ENCODE peak calls at places on chromosomes 11 and 22, in eight cellular contexts. J is neuronal stem cell, V is Caco-2, P is prostate gland, D is tibial nerve, W is neural progenitor cell, G is BE2C, Q is tibial artery. E is an unnamed sample. For H3K4me1, H3K27me3 and H3K9me3, the result is how much of the 10 kb centered on the place peaks cover.

GRCh38 chr11:7245341-7245740 is 6.4 kb upstream of the SYT9 start:
- DNase-seq in J (no peak), P (no peak), D (no peak), V (no peak), G (no peak), Q (no peak), W (no peak), E (no peak)

GRCh38 chr11:68962527-68963250 is 18.1 kb downstream of the MRGPRD start:
- DNase-seq in J (no peak), D (no peak), W (no peak), V (peak), Q (peak), G (no peak), P (no peak), E (no peak)

GRCh38 chr11:110430267-110431211 is 791 bp downstream of the FDX1 start:
- DNase-seq in V (peak), D (no peak), W (peak), G (no peak), Q (peak), J (peak), P (peak), E (peak)

GRCh38 chr22:43796567-43796966 is 15.5 kb downstream of the EFCAB6 start:
- DNase-seq in D (no peak), Q (no peak), G (no peak), W (peak), P (no peak), V (no peak), J (peak), E (no peak)

GRCh38 chr11:92492372-92492771 is 267.8 kb downstream of the FAT3 start:
- DNase-seq in P (no peak), D (no peak), W (no peak), J (no peak), G (peak), V (no peak), Q (no peak), E (no peak)

GRCh38 chr22:33513388-33514336 is 406.6 kb downstream of the LARGE1 start:
- DNase-seq in G (no peak), V (no peak), Q (no peak), W (no peak), J (no peak), P (no peak), D (no peak), E (no peak)

GRCh38 chr22:45866398-45867117 is 110.4 kb downstream of the WNT7B start:
- DNase-seq in D (no peak), Q (no peak), W (peak), G (peak), P (no peak), V (no peak), J (no peak), E (peak)

GRCh38 chr11:29783506-29783905 is 233.3 kb downstream of the KCNA4 start:
- DNase-seq in G (no peak), V (no peak), Q (no peak), P (no peak), J (no peak), W (no peak), D (no peak), E (no peak)

GRCh38 chr11:68912254-68912653 is 8.6 kb downstream of the IGHMBP2 start:
- DNase-seq in Q (no peak), P (no peak), J (no peak), D (no peak), G (no peak), V (no peak), W (no peak), E (no peak)

GRCh38 chr11:9273430-9274336 is 8.5 kb upstream of the DENND5A start:
- DNase-seq in V (no peak), J (no peak), D (no peak), Q (peak), W (no peak), P (no peak), G (no peak), E (no peak)

GRCh38 chr11:75513250-75513649 is 12.5 kb downstream of the GDPD5 start:
- DNase-seq in V (no peak), J (no peak), D (no peak), P (peak), W (no peak), G (no peak), Q (no peak), E (no peak)

GRCh38 chr11:121762820-121763219 is 310.1 kb upstream of the SORL1-AS1 start:
- DNase-seq in V (no peak), W (peak), Q (no peak), G (peak), D (no peak), J (no peak), P (no peak), E (peak)

GRCh38 chr11:72221386-72221785 is 3.2 kb upstream of the INPPL1 start:
- DNase-seq in P (no peak), G (no peak), W (no peak), Q (no peak), V (peak), D (no peak), J (no peak), E (no peak)

GRCh38 chr11:131750692-131751091 is 380.3 kb downstream of the NTM start:
- DNase-seq in D (no peak), V (no peak), J (no peak), P (no peak), Q (no peak), W (no peak), G (no peak), E (no peak)

GRCh38 chr22:36144886-36145541 is 15.5 kb downstream of the APOL3 start:
- DNase-seq in J (peak), G (peak), V (peak), D (no peak), Q (peak), W (peak), P (no peak), E (no peak)

GRCh38 chr22:50138988-50139387 is 31.5 kb upstream of the PANX2 start:
- DNase-seq in W (no peak), P (no peak), V (no peak), Q (no peak), D (no peak), G (no peak), J (no peak), E (no peak)

GRCh38 chr22:41826001-41826400 is 6.9 kb upstream of the SREBF2 start:
- DNase-seq in Q (no peak), W (no peak), P (no peak), G (no peak), D (no peak), V (no peak), J (no peak), E (no peak)

GRCh38 chr11:11446967-11447366 is 93.9 kb upstream of the CSNK2A3 start:
- DNase-seq in W (no peak), D (no peak), V (no peak), J (no peak), P (no peak), G (no peak), Q (no peak), E (no peak)

GRCh38 chr11:123249354-123249753 is 54.3 kb upstream of the CLMP start:
- DNase-seq in G (no peak), W (no peak), V (no peak), Q (no peak), P (no peak), D (no peak), J (no peak), E (no peak)

GRCh38 chr11:62593434-62594044 is 2.2 kb upstream of the TUT1 start:
- DNase-seq in D (peak), G (peak), Q (peak), J (peak), P (peak), V (peak), W (peak), E (peak)

GRCh38 chr22:32661737-32662586 is 139.5 kb upstream of the TIMP3 start:
- DNase-seq in D (no peak), Q (no peak), P (no peak), W (no peak), G (no peak), V (no peak), J (no peak), E (no peak)

GRCh38 chr11:110891411-110891810 is 179.2 kb upstream of the ARHGAP20 start:
- DNase-seq in G (no peak), W (no peak), Q (no peak), V (no peak), J (no peak), D (no peak), P (no peak), E (no peak)

GRCh38 chr11:31995525-31996123 is 95.2 kb upstream of the RCN1 start:
- DNase-seq in J (no peak), W (no peak), V (no peak), D (no peak), Q (no peak), P (no peak), G (no peak), E (no peak)

GRCh38 chr11:87284306-87284705 is 246.6 kb downstream of the TMEM135 start:
- DNase-seq in J (no peak), Q (no peak), W (no peak), P (no peak), G (no peak), V (no peak), D (no peak), E (no peak)

GRCh38 chr11:1918436-1919315 is 827 bp upstream of the TNNT3 start:
- DNase-seq in Q (no peak), V (no peak), G (no peak), J (no peak), P (no peak), D (no peak), W (no peak), E (peak)

GRCh38 chr11:88378422-88379066 is 41.0 kb upstream of the CTSC start:
- DNase-seq in G (no peak), J (no peak), D (no peak), W (no peak), V (no peak), Q (no peak), P (no peak), E (no peak)

GRCh38 chr22:22894740-22895731 is 7.4 kb downstream of the IGLL5 start:
- DNase-seq in Q (peak), J (no peak), D (no peak), W (no peak), P (no peak), G (no peak), V (peak), E (peak)

GRCh38 chr22:22897947-22898346 is 10.3 kb downstream of the IGLL5 start:
- DNase-seq in D (no peak), J (no peak), P (no peak), Q (no peak), W (no peak), V (no peak), G (no peak), E (no peak)

GRCh38 chr22:22896601-22897000 is 9.0 kb downstream of the IGLL5 start:
- DNase-seq in P (no peak), G (no peak), D (no peak), J (no peak), W (no peak), V (no peak), Q (no peak), E (no peak)

GRCh38 chr22:22895776-22896445 is 8.3 kb downstream of the IGLL5 start:
- DNase-seq in G (no peak), W (no peak), P (no peak), V (peak), Q (peak), J (no peak), D (no peak), E (peak)

DNA sequence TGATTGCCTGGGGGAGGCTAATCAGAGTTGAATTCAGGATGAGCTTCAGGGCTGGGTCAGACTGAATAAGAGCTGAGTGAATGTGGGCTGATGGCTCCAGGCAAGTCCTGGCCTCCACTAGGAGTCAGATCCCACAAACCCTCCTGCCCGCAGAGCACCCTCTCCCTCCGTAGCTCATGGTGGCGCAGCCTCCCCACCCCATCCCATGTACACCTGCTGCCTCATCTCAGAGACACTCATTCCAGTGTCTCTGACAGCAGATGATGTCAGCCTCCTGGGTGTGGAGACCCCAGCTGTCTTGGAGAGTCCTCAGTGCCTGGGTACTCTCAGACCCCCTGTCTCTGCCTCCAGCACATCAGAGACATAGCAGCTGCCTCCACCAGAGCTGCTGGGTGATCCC is 9.4 kb downstream of the IGLL5 start:
- DNase-seq in Q (peak), P (no peak), W (no peak), D (no peak), G (no peak), V (peak), J (no peak), E (peak)
- H3K4me1 ChIP-seq in Q (under half), P (under half), W (under half), D (under half), G (under half), V (under half), J (under half), E (under half)

GRCh38 chr11:45393826-45394225 is 107.7 kb upstream of the SYT13 start:
- DNase-seq in V (no peak), J (no peak), Q (no peak), D (no peak), G (no peak), P (no peak), W (no peak), E (no peak)
- H3K27me3 ChIP-seq in V (under half), J (under half), Q (under half), D (under half), G (under half), P (under half), W (under half), E (under half)

DNA sequence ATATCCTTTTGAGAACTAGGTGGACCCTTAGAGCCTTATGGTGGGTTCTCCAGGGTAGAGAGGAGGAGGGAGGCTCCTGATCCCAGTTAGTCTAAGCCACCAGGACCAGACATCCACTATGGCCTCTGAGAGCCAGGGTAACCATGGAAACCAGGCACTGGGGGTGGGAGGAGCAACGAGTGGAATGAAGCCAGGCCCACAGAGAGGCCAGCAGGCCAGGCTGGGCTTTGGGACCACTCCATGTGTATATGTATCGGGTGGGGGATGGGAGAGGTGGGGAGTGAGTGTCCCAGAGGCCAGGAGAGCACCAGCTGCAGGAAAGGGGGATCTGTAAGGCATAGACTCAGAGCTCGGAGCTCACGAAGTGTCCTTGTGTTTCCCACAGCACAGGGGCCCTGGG is 15.6 kb upstream of the TSPAN18 start:
- DNase-seq in V (no peak), G (peak), D (no peak), P (no peak), W (peak), J (peak), Q (no peak), E (no peak)
- H3K9me3 ChIP-seq in V (under half), G (under half), D (under half), P (under half), W (under half), J (under half), Q (under half), E (under half)

GRCh38 chr22:20507253-20508066 is at the start of gene MED15:
- DNase-seq in J (peak), D (peak), W (peak), V (peak), Q (peak), G (peak), P (peak), E (peak)

GRCh38 chr22:20511578-20512259 is 4.3 kb downstream of the MED15 start:
- DNase-seq in G (no peak), D (no peak), Q (no peak), V (no peak), W (no peak), P (no peak), J (no peak), E (no peak)

GRCh38 chr22:20508815-20509271 is 1.4 kb downstream of the MED15 start:
- DNase-seq in W (no peak), D (no peak), J (no peak), P (no peak), V (no peak), G (no peak), Q (no peak), E (no peak)

GRCh38 chr22:20509344-20510047 is 2.1 kb downstream of the MED15 start:
- DNase-seq in D (peak), V (peak), G (no peak), Q (peak), P (peak), J (no peak), W (peak), E (peak)

DNA sequence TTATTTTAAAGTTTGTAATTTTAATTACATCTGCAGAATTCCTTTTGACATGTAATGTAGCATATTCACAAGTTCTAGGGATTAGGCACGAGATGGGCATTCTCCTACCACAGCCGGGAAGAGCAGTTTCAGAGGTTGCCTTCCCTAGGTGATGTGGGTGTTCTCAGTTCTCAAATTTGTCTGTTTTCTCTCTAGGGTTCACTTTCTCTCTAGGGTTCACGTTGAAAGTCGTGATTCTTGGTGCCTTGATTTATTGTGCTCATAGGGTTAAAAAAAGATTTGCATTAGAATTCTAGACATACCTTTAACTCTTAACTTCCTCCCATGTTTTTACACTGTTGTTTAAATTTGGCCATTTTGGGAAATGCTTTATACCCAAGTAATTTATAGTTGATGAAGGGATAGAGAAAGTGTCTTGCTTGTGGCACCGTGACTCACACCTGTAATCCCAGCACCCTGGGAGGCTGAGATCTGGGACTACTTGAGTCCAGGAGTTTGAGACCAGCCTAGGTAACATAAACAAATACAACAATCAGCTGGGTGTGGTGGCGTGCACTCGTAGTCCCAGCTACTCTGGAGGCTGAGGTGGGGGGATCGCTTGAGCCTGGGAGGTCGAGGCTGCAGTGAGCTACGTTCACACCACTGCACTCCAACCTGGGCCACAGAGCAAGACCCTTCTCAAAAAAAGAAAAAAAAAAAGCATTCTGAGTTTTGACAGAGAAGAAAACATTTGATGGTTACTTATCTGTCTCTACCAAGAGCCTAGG is 3.6 kb downstream of the MED15 start:
- DNase-seq in G (no peak), D (no peak), P (no peak), V (no peak), Q (no peak), J (no peak), W (no peak), E (no peak)
- H3K4me1 ChIP-seq in G (under half), D (under half), P (under half), V (under half), Q (under half), J (under half), W (under half), E (under half)

GRCh38 chr22:20165913-20166312 is 15.1 kb upstream of the CCDC188 start:
- DNase-seq in Q (no peak), V (no peak), P (no peak), D (no peak), W (no peak), G (no peak), J (no peak), E (no peak)

GRCh38 chr22:20165421-20165820 is 14.6 kb upstream of the CCDC188 start:
- DNase-seq in J (no peak), P (no peak), D (no peak), G (no peak), W (no peak), Q (no peak), V (no peak), E (no peak)

GRCh38 chr22:20164863-20165262 is 14.0 kb upstream of the CCDC188 start:
- DNase-seq in G (peak), W (no peak), J (no peak), P (no peak), Q (no peak), V (no peak), D (no peak), E (no peak)

GRCh38 chr22:20167643-20168322 is 16.9 kb upstream of the CCDC188 start:
- DNase-seq in P (no peak), Q (no peak), W (no peak), G (no peak), V (no peak), D (no peak), J (no peak), E (no peak)

DNA sequence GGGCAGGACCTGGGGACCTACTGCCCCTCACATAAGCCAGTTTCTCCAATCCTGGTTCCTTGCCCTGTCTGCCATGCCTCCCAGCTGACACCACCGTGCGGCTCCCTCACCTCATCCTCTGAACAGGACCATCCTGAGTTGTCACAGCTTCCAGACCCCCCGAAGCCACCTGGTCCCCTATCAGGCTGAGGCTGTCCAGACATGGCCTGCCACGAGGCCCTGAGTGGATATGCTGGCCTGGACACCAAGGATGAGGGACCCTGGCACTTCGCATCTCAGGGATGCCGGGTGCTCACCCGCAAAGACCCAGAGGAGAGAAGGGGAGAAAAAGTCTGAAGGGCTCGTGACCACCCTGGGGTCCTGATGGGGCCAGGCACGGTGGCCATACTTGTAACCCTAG is 15.8 kb upstream of the CCDC188 start:
- DNase-seq in P (no peak), D (no peak), Q (no peak), J (no peak), V (no peak), G (no peak), W (no peak), E (no peak)
- H3K27me3 ChIP-seq in P (under half), D (under half), Q (under half), J (under half), V (under half), G (under half), W (under half), E (under half)

DNA sequence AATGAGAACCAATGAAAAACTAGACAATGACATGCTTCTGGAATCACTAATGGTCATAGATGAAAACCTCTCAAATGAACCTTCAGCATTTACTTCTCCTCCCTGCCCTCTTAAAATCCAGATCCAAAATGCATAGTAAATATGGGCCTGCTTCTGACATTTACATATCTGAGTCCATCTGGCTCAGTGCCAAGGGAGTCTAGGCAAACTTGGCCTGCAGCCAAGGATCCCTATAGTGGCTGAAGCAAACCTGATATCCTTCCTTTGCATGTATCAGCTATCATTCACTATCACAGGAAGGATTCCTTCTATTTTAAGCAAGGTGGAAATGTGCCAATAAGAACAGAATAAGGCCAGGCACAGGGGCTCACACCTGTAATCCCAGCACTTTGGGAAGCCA is 104.9 kb downstream of the C11orf58 start:
- DNase-seq in D (no peak), V (no peak), W (no peak), P (peak), G (peak), J (no peak), Q (no peak), E (no peak)
- H3K9me3 ChIP-seq in D (under half), V (under half), W (under half), P (under half), G (under half), J (under half), Q (under half), E (under half)